ENCODE peak calls at places on chromosomes 1 and 21, in eight cellular contexts. E is epithelial cell of esophagus; L is astrocyte of the cerebellum; C is activated naive CD8-positive, alpha-beta T cell treated with anti-CD3 and anti-CD28 coated beads, Interleukin-2, amount 50 U/mL, for 24 hours; H is NCI-H524 treated with DMSO at 0.1 percent for 48 hours; B is stimulated activated CD4-positive, alpha-beta T cell treated with anti-CD3 and anti-CD28 coated beads, Interleukin-4, amount 100 ng/mL, for 48 hours; Q is GM19239; P is skeletal muscle cell. O is an unnamed sample.
A peak's percentile ranks its signal among the peaks of the same experiment; 100 is the strongest.

GRCh38 chr1:94737124-94737998 is 82.8 kb upstream of the SLC44A3 start:
- DNase-seq in Q (no peak), H (no peak), P (peak; percentile 48), E (no peak), C (no peak), B (no peak), L (no peak), O (no peak)

GRCh38 chr1:34378968-34379729 is 202.4 kb downstream of the C1orf94 start:
- DNase-seq in L (no peak), C (no peak), Q (no peak), P (no peak), B (no peak), H (no peak), E (no peak), O (no peak)

GRCh38 chr21:16082038-16082816 is 352.4 kb downstream of the USP25 start:
- DNase-seq in L (no peak), H (no peak), B (no peak), C (no peak), P (no peak), E (peak; percentile 16), Q (no peak), O (no peak)

GRCh38 chr1:161173711-161174110 is 3.6 kb downstream of the B4GALT3 start:
- DNase-seq in P (no peak), Q (no peak), L (no peak), H (no peak), C (no peak), E (no peak), B (no peak), O (no peak)

GRCh38 chr1:63858153-63858552 is 84.3 kb downstream of the ROR1 start:
- DNase-seq in C (no peak), Q (no peak), L (no peak), H (no peak), B (no peak), P (no peak), E (no peak), O (no peak)

GRCh38 chr1:151277249-151277648 is 4.8 kb upstream of the ZNF687 start:
- DNase-seq in E (peak; percentile 39), B (no peak), L (no peak), H (no peak), P (no peak), C (no peak), Q (no peak), O (no peak)

GRCh38 chr1:41280189-41281032 is 38.3 kb upstream of the SCMH1 start:
- DNase-seq in H (no peak), P (no peak), C (no peak), Q (no peak), L (no peak), B (no peak), E (no peak), O (no peak)

GRCh38 chr1:3019516-3020051 is 1.7 kb upstream of the ACTRT2 start:
- DNase-seq in Q (no peak), C (no peak), H (no peak), P (no peak), E (no peak), B (no peak), L (no peak), O (no peak)

GRCh38 chr1:8841395-8841794 is 24.0 kb upstream of the RERE start:
- DNase-seq in P (no peak), H (no peak), E (no peak), B (no peak), C (no peak), L (no peak), Q (no peak), O (no peak)

GRCh38 chr1:42439940-42440339 is 15.9 kb downstream of the ZMYND12 start:
- DNase-seq in E (peak; percentile 88), P (no peak), Q (no peak), H (no peak), L (peak; percentile 64), B (no peak), C (no peak), O (no peak)

GRCh38 chr1:11701551-11701961 is 10.0 kb downstream of the DRAXIN start:
- DNase-seq in H (no peak), E (no peak), B (no peak), L (no peak), Q (no peak), P (no peak), C (no peak), O (no peak)